ENCODE peak calls at places on chromosomes 4 and X, in ten cellular contexts. One of them, this sample, is unnamed.
A peak's percentile ranks its signal among the peaks of the same experiment; 100 is the strongest.

GRCh38 chrX:39821011-39821708 is 276.6 kb downstream of the BCOR start:
- DNase-seq in hypothalamus: no peak
- DNase-seq in fibroblast of villous mesenchyme: peak; percentile 42
- DNase-seq in effector memory CD4-positive, alpha-beta T cell: no peak
- DNase-seq in NCI-H1694 treated with DMSO at 0.1 percent for 48 hours: peak; percentile 37
- DNase-seq in frontal cortex: peak; percentile 67
- DNase-seq in activated CD8-positive, alpha-beta memory T cell treated with anti-CD3 and anti-CD28 coated beads, Interleukin-2, amount 50 U/mL, for 4 hours: peak; percentile 53
- DNase-seq in fibroblast of pulmonary artery: no peak
- DNase-seq in NCI-H774: no peak
- DNase-seq in naive thymus-derived CD4-positive, alpha-beta T cell: no peak
- DNase-seq in this sample: no peak

GRCh38 chr4:81606796-81607550 is 135.3 kb upstream of the RASGEF1B start:
- DNase-seq in hypothalamus: no peak
- DNase-seq in fibroblast of villous mesenchyme: no peak
- DNase-seq in effector memory CD4-positive, alpha-beta T cell: no peak
- DNase-seq in NCI-H1694 treated with DMSO at 0.1 percent for 48 hours: no peak
- DNase-seq in frontal cortex: no peak
- DNase-seq in activated CD8-positive, alpha-beta memory T cell treated with anti-CD3 and anti-CD28 coated beads, Interleukin-2, amount 50 U/mL, for 4 hours: no peak
- DNase-seq in fibroblast of pulmonary artery: peak; percentile 27
- DNase-seq in NCI-H774: no peak
- DNase-seq in naive thymus-derived CD4-positive, alpha-beta T cell: peak; percentile 4
- DNase-seq in this sample: peak; percentile 26

GRCh38 chrX:40037367-40037766 is 60.4 kb downstream of the BCOR start:
- DNase-seq in hypothalamus: no peak
- DNase-seq in fibroblast of villous mesenchyme: no peak
- DNase-seq in effector memory CD4-positive, alpha-beta T cell: no peak
- DNase-seq in NCI-H1694 treated with DMSO at 0.1 percent for 48 hours: no peak
- DNase-seq in frontal cortex: no peak
- DNase-seq in activated CD8-positive, alpha-beta memory T cell treated with anti-CD3 and anti-CD28 coated beads, Interleukin-2, amount 50 U/mL, for 4 hours: no peak
- DNase-seq in fibroblast of pulmonary artery: no peak
- DNase-seq in NCI-H774: no peak
- DNase-seq in naive thymus-derived CD4-positive, alpha-beta T cell: no peak
- DNase-seq in this sample: no peak

GRCh38 chr4:147682755-147683154 is 1.2 kb downstream of the PRMT9 start:
- DNase-seq in hypothalamus: no peak
- DNase-seq in fibroblast of villous mesenchyme: peak; percentile 15
- DNase-seq in effector memory CD4-positive, alpha-beta T cell: no peak
- DNase-seq in NCI-H1694 treated with DMSO at 0.1 percent for 48 hours: no peak
- DNase-seq in frontal cortex: no peak
- DNase-seq in activated CD8-positive, alpha-beta memory T cell treated with anti-CD3 and anti-CD28 coated beads, Interleukin-2, amount 50 U/mL, for 4 hours: no peak
- DNase-seq in fibroblast of pulmonary artery: peak; percentile 16
- DNase-seq in NCI-H774: no peak
- DNase-seq in naive thymus-derived CD4-positive, alpha-beta T cell: no peak
- DNase-seq in this sample: no peak

GRCh38 chr4:145525291-145525740 is 43.7 kb downstream of the SMAD1 start:
- DNase-seq in hypothalamus: no peak
- DNase-seq in fibroblast of villous mesenchyme: no peak
- DNase-seq in effector memory CD4-positive, alpha-beta T cell: no peak
- DNase-seq in NCI-H1694 treated with DMSO at 0.1 percent for 48 hours: no peak
- DNase-seq in frontal cortex: no peak
- DNase-seq in activated CD8-positive, alpha-beta memory T cell treated with anti-CD3 and anti-CD28 coated beads, Interleukin-2, amount 50 U/mL, for 4 hours: no peak
- DNase-seq in fibroblast of pulmonary artery: no peak
- DNase-seq in NCI-H774: no peak
- DNase-seq in naive thymus-derived CD4-positive, alpha-beta T cell: no peak
- DNase-seq in this sample: no peak

GRCh38 chr4:8652181-8653078 is 59.9 kb downstream of the CPZ start:
- DNase-seq in hypothalamus: no peak
- DNase-seq in fibroblast of villous mesenchyme: no peak
- DNase-seq in effector memory CD4-positive, alpha-beta T cell: no peak
- DNase-seq in NCI-H1694 treated with DMSO at 0.1 percent for 48 hours: no peak
- DNase-seq in frontal cortex: no peak
- DNase-seq in activated CD8-positive, alpha-beta memory T cell treated with anti-CD3 and anti-CD28 coated beads, Interleukin-2, amount 50 U/mL, for 4 hours: no peak
- DNase-seq in fibroblast of pulmonary artery: no peak
- DNase-seq in NCI-H774: no peak
- DNase-seq in naive thymus-derived CD4-positive, alpha-beta T cell: no peak
- DNase-seq in this sample: no peak

GRCh38 chr4:69760455-69760854 is at the start of gene SULT1B1:
- DNase-seq in hypothalamus: no peak
- DNase-seq in fibroblast of villous mesenchyme: peak; percentile 4
- DNase-seq in effector memory CD4-positive, alpha-beta T cell: no peak
- DNase-seq in NCI-H1694 treated with DMSO at 0.1 percent for 48 hours: no peak
- DNase-seq in frontal cortex: no peak
- DNase-seq in activated CD8-positive, alpha-beta memory T cell treated with anti-CD3 and anti-CD28 coated beads, Interleukin-2, amount 50 U/mL, for 4 hours: no peak
- DNase-seq in fibroblast of pulmonary artery: peak; percentile 81
- DNase-seq in NCI-H774: no peak
- DNase-seq in naive thymus-derived CD4-positive, alpha-beta T cell: peak; percentile 91
- DNase-seq in this sample: no peak

GRCh38 chrX:81957900-81958545 is 756.1 kb downstream of the SH3BGRL start:
- DNase-seq in hypothalamus: no peak
- DNase-seq in fibroblast of villous mesenchyme: no peak
- DNase-seq in effector memory CD4-positive, alpha-beta T cell: no peak
- DNase-seq in NCI-H1694 treated with DMSO at 0.1 percent for 48 hours: peak; percentile 18
- DNase-seq in frontal cortex: peak; percentile 5
- DNase-seq in activated CD8-positive, alpha-beta memory T cell treated with anti-CD3 and anti-CD28 coated beads, Interleukin-2, amount 50 U/mL, for 4 hours: no peak
- DNase-seq in fibroblast of pulmonary artery: no peak
- DNase-seq in NCI-H774: no peak
- DNase-seq in naive thymus-derived CD4-positive, alpha-beta T cell: peak; percentile 1
- DNase-seq in this sample: no peak

GRCh38 chrX:130111220-130111934 is 1.1 kb upstream of the ELF4 start:
- DNase-seq in hypothalamus: no peak
- DNase-seq in fibroblast of villous mesenchyme: no peak
- DNase-seq in effector memory CD4-positive, alpha-beta T cell: no peak
- DNase-seq in NCI-H1694 treated with DMSO at 0.1 percent for 48 hours: no peak
- DNase-seq in frontal cortex: no peak
- DNase-seq in activated CD8-positive, alpha-beta memory T cell treated with anti-CD3 and anti-CD28 coated beads, Interleukin-2, amount 50 U/mL, for 4 hours: no peak
- DNase-seq in fibroblast of pulmonary artery: no peak
- DNase-seq in NCI-H774: no peak
- DNase-seq in naive thymus-derived CD4-positive, alpha-beta T cell: no peak
- DNase-seq in this sample: no peak

GRCh38 chr4:56215901-56216300 is 171.4 kb downstream of the AASDH start:
- DNase-seq in hypothalamus: no peak
- DNase-seq in fibroblast of villous mesenchyme: peak; percentile 44
- DNase-seq in effector memory CD4-positive, alpha-beta T cell: no peak
- DNase-seq in NCI-H1694 treated with DMSO at 0.1 percent for 48 hours: no peak
- DNase-seq in frontal cortex: no peak
- DNase-seq in activated CD8-positive, alpha-beta memory T cell treated with anti-CD3 and anti-CD28 coated beads, Interleukin-2, amount 50 U/mL, for 4 hours: no peak
- DNase-seq in fibroblast of pulmonary artery: peak; percentile 85
- DNase-seq in NCI-H774: no peak
- DNase-seq in naive thymus-derived CD4-positive, alpha-beta T cell: no peak
- DNase-seq in this sample: peak; percentile 14

GRCh38 chrX:300334-300733 is 18.3 kb downstream of the GTPBP6 start:
- DNase-seq in hypothalamus: no peak
- DNase-seq in fibroblast of villous mesenchyme: no peak
- DNase-seq in effector memory CD4-positive, alpha-beta T cell: no peak
- DNase-seq in NCI-H1694 treated with DMSO at 0.1 percent for 48 hours: no peak
- DNase-seq in frontal cortex: no peak
- DNase-seq in activated CD8-positive, alpha-beta memory T cell treated with anti-CD3 and anti-CD28 coated beads, Interleukin-2, amount 50 U/mL, for 4 hours: no peak
- DNase-seq in fibroblast of pulmonary artery: no peak
- DNase-seq in NCI-H774: no peak
- DNase-seq in naive thymus-derived CD4-positive, alpha-beta T cell: no peak
- DNase-seq in this sample: no peak

GRCh38 chrX:143788265-143788664 is 67.7 kb upstream of the SPANXN2 start:
- DNase-seq in hypothalamus: no peak
- DNase-seq in fibroblast of villous mesenchyme: peak; percentile 13
- DNase-seq in effector memory CD4-positive, alpha-beta T cell: no peak
- DNase-seq in NCI-H1694 treated with DMSO at 0.1 percent for 48 hours: no peak
- DNase-seq in frontal cortex: no peak
- DNase-seq in activated CD8-positive, alpha-beta memory T cell treated with anti-CD3 and anti-CD28 coated beads, Interleukin-2, amount 50 U/mL, for 4 hours: no peak
- DNase-seq in fibroblast of pulmonary artery: peak; percentile 64
- DNase-seq in NCI-H774: no peak
- DNase-seq in naive thymus-derived CD4-positive, alpha-beta T cell: no peak
- DNase-seq in this sample: no peak

GRCh38 chr4:168587326-168588125 is 90.7 kb downstream of the PALLD start:
- DNase-seq in hypothalamus: no peak
- DNase-seq in fibroblast of villous mesenchyme: peak; percentile 58
- DNase-seq in effector memory CD4-positive, alpha-beta T cell: no peak
- DNase-seq in NCI-H1694 treated with DMSO at 0.1 percent for 48 hours: no peak
- DNase-seq in frontal cortex: no peak
- DNase-seq in activated CD8-positive, alpha-beta memory T cell treated with anti-CD3 and anti-CD28 coated beads, Interleukin-2, amount 50 U/mL, for 4 hours: no peak
- DNase-seq in fibroblast of pulmonary artery: peak; percentile 83
- DNase-seq in NCI-H774: no peak
- DNase-seq in naive thymus-derived CD4-positive, alpha-beta T cell: no peak
- DNase-seq in this sample: no peak

GRCh38 chr4:139988863-139989765 is 164.9 kb downstream of the MAML3 start:
- DNase-seq in hypothalamus: no peak
- DNase-seq in fibroblast of villous mesenchyme: peak; percentile 84
- DNase-seq in effector memory CD4-positive, alpha-beta T cell: no peak
- DNase-seq in NCI-H1694 treated with DMSO at 0.1 percent for 48 hours: no peak
- DNase-seq in frontal cortex: peak; percentile 25
- DNase-seq in activated CD8-positive, alpha-beta memory T cell treated with anti-CD3 and anti-CD28 coated beads, Interleukin-2, amount 50 U/mL, for 4 hours: peak; percentile 61
- DNase-seq in fibroblast of pulmonary artery: peak; percentile 92
- DNase-seq in NCI-H774: no peak
- DNase-seq in naive thymus-derived CD4-positive, alpha-beta T cell: no peak
- DNase-seq in this sample: no peak

GRCh38 chr4:33998204-33998603 is 2246.1 kb downstream of the ARAP2 start:
- DNase-seq in hypothalamus: no peak
- DNase-seq in fibroblast of villous mesenchyme: no peak
- DNase-seq in effector memory CD4-positive, alpha-beta T cell: no peak
- DNase-seq in NCI-H1694 treated with DMSO at 0.1 percent for 48 hours: peak; percentile 10
- DNase-seq in frontal cortex: no peak
- DNase-seq in activated CD8-positive, alpha-beta memory T cell treated with anti-CD3 and anti-CD28 coated beads, Interleukin-2, amount 50 U/mL, for 4 hours: no peak
- DNase-seq in fibroblast of pulmonary artery: no peak
- DNase-seq in NCI-H774: no peak
- DNase-seq in naive thymus-derived CD4-positive, alpha-beta T cell: no peak
- DNase-seq in this sample: no peak

GRCh38 chrX:39645059-39645895 is 452.5 kb downstream of the BCOR start:
- DNase-seq in hypothalamus: no peak
- DNase-seq in fibroblast of villous mesenchyme: peak; percentile 83
- DNase-seq in effector memory CD4-positive, alpha-beta T cell: no peak
- DNase-seq in NCI-H1694 treated with DMSO at 0.1 percent for 48 hours: no peak
- DNase-seq in frontal cortex: no peak
- DNase-seq in activated CD8-positive, alpha-beta memory T cell treated with anti-CD3 and anti-CD28 coated beads, Interleukin-2, amount 50 U/mL, for 4 hours: no peak
- DNase-seq in fibroblast of pulmonary artery: peak; percentile 85
- DNase-seq in NCI-H774: no peak
- DNase-seq in naive thymus-derived CD4-positive, alpha-beta T cell: no peak
- DNase-seq in this sample: no peak

GRCh38 chrX:151596282-151596681 is 32.8 kb downstream of the PASD1 start:
- DNase-seq in hypothalamus: no peak
- DNase-seq in fibroblast of villous mesenchyme: no peak
- DNase-seq in effector memory CD4-positive, alpha-beta T cell: no peak
- DNase-seq in NCI-H1694 treated with DMSO at 0.1 percent for 48 hours: no peak
- DNase-seq in frontal cortex: no peak
- DNase-seq in activated CD8-positive, alpha-beta memory T cell treated with anti-CD3 and anti-CD28 coated beads, Interleukin-2, amount 50 U/mL, for 4 hours: no peak
- DNase-seq in fibroblast of pulmonary artery: no peak
- DNase-seq in NCI-H774: no peak
- DNase-seq in naive thymus-derived CD4-positive, alpha-beta T cell: no peak
- DNase-seq in this sample: no peak

GRCh38 chr4:151753056-151753455 is 7.8 kb downstream of the GATB start:
- DNase-seq in hypothalamus: no peak
- DNase-seq in fibroblast of villous mesenchyme: no peak
- DNase-seq in effector memory CD4-positive, alpha-beta T cell: no peak
- DNase-seq in NCI-H1694 treated with DMSO at 0.1 percent for 48 hours: no peak
- DNase-seq in frontal cortex: no peak
- DNase-seq in activated CD8-positive, alpha-beta memory T cell treated with anti-CD3 and anti-CD28 coated beads, Interleukin-2, amount 50 U/mL, for 4 hours: no peak
- DNase-seq in fibroblast of pulmonary artery: peak; percentile 33
- DNase-seq in NCI-H774: no peak
- DNase-seq in naive thymus-derived CD4-positive, alpha-beta T cell: no peak
- DNase-seq in this sample: no peak

GRCh38 chrX:19677121-19677520 is 161.8 kb upstream of the MAP3K15 start:
- DNase-seq in hypothalamus: no peak
- DNase-seq in fibroblast of villous mesenchyme: no peak
- DNase-seq in effector memory CD4-positive, alpha-beta T cell: no peak
- DNase-seq in NCI-H1694 treated with DMSO at 0.1 percent for 48 hours: no peak
- DNase-seq in frontal cortex: no peak
- DNase-seq in activated CD8-positive, alpha-beta memory T cell treated with anti-CD3 and anti-CD28 coated beads, Interleukin-2, amount 50 U/mL, for 4 hours: no peak
- DNase-seq in fibroblast of pulmonary artery: no peak
- DNase-seq in NCI-H774: no peak
- DNase-seq in naive thymus-derived CD4-positive, alpha-beta T cell: no peak
- DNase-seq in this sample: no peak

GRCh38 chr4:164977243-164978164 is at the start of gene TRIM61:
- DNase-seq in hypothalamus: peak; percentile 40
- DNase-seq in fibroblast of villous mesenchyme: peak; percentile 42
- DNase-seq in effector memory CD4-positive, alpha-beta T cell: no peak
- DNase-seq in NCI-H1694 treated with DMSO at 0.1 percent for 48 hours: no peak
- DNase-seq in frontal cortex: no peak
- DNase-seq in activated CD8-positive, alpha-beta memory T cell treated with anti-CD3 and anti-CD28 coated beads, Interleukin-2, amount 50 U/mL, for 4 hours: peak; percentile 61
- DNase-seq in fibroblast of pulmonary artery: peak; percentile 55
- DNase-seq in NCI-H774: no peak
- DNase-seq in naive thymus-derived CD4-positive, alpha-beta T cell: peak; percentile 9
- DNase-seq in this sample: no peak

GRCh38 chr4:150591284-150591874 is 9.4 kb downstream of the MAB21L2 start:
- DNase-seq in hypothalamus: no peak
- DNase-seq in fibroblast of villous mesenchyme: no peak
- DNase-seq in effector memory CD4-positive, alpha-beta T cell: no peak
- DNase-seq in NCI-H1694 treated with DMSO at 0.1 percent for 48 hours: peak; percentile 30
- DNase-seq in frontal cortex: no peak
- DNase-seq in activated CD8-positive, alpha-beta memory T cell treated with anti-CD3 and anti-CD28 coated beads, Interleukin-2, amount 50 U/mL, for 4 hours: no peak
- DNase-seq in fibroblast of pulmonary artery: no peak
- DNase-seq in NCI-H774: no peak
- DNase-seq in naive thymus-derived CD4-positive, alpha-beta T cell: no peak
- DNase-seq in this sample: no peak

GRCh38 chr4:61520688-61521160 is 320.6 kb downstream of the ADGRL3 start:
- DNase-seq in hypothalamus: no peak
- DNase-seq in fibroblast of villous mesenchyme: no peak
- DNase-seq in effector memory CD4-positive, alpha-beta T cell: no peak
- DNase-seq in NCI-H1694 treated with DMSO at 0.1 percent for 48 hours: no peak
- DNase-seq in frontal cortex: no peak
- DNase-seq in activated CD8-positive, alpha-beta memory T cell treated with anti-CD3 and anti-CD28 coated beads, Interleukin-2, amount 50 U/mL, for 4 hours: no peak
- DNase-seq in fibroblast of pulmonary artery: peak; percentile 56
- DNase-seq in NCI-H774: no peak
- DNase-seq in naive thymus-derived CD4-positive, alpha-beta T cell: no peak
- DNase-seq in this sample: no peak

GRCh38 chr4:174209296-174209695 is 74.2 kb downstream of the FBXO8 start:
- DNase-seq in hypothalamus: no peak
- DNase-seq in fibroblast of villous mesenchyme: peak; percentile 48
- DNase-seq in effector memory CD4-positive, alpha-beta T cell: no peak
- DNase-seq in NCI-H1694 treated with DMSO at 0.1 percent for 48 hours: no peak
- DNase-seq in frontal cortex: no peak
- DNase-seq in activated CD8-positive, alpha-beta memory T cell treated with anti-CD3 and anti-CD28 coated beads, Interleukin-2, amount 50 U/mL, for 4 hours: no peak
- DNase-seq in fibroblast of pulmonary artery: peak; percentile 24
- DNase-seq in NCI-H774: no peak
- DNase-seq in naive thymus-derived CD4-positive, alpha-beta T cell: no peak
- DNase-seq in this sample: no peak

GRCh38 chrX:134712272-134712671 is 54.0 kb upstream of the PLAC1 start:
- DNase-seq in hypothalamus: no peak
- DNase-seq in fibroblast of villous mesenchyme: no peak
- DNase-seq in effector memory CD4-positive, alpha-beta T cell: no peak
- DNase-seq in NCI-H1694 treated with DMSO at 0.1 percent for 48 hours: no peak
- DNase-seq in frontal cortex: no peak
- DNase-seq in activated CD8-positive, alpha-beta memory T cell treated with anti-CD3 and anti-CD28 coated beads, Interleukin-2, amount 50 U/mL, for 4 hours: no peak
- DNase-seq in fibroblast of pulmonary artery: no peak
- DNase-seq in NCI-H774: no peak
- DNase-seq in naive thymus-derived CD4-positive, alpha-beta T cell: no peak
- DNase-seq in this sample: no peak

GRCh38 chr4:132101526-132101925 is 1047.6 kb upstream of the PCDH10 start:
- DNase-seq in hypothalamus: no peak
- DNase-seq in fibroblast of villous mesenchyme: no peak
- DNase-seq in effector memory CD4-positive, alpha-beta T cell: no peak
- DNase-seq in NCI-H1694 treated with DMSO at 0.1 percent for 48 hours: no peak
- DNase-seq in frontal cortex: no peak
- DNase-seq in activated CD8-positive, alpha-beta memory T cell treated with anti-CD3 and anti-CD28 coated beads, Interleukin-2, amount 50 U/mL, for 4 hours: no peak
- DNase-seq in fibroblast of pulmonary artery: peak; percentile 25
- DNase-seq in NCI-H774: no peak
- DNase-seq in naive thymus-derived CD4-positive, alpha-beta T cell: no peak
- DNase-seq in this sample: no peak

GRCh38 chr4:41448935-41449334 is 89.0 kb upstream of the LIMCH1 start:
- DNase-seq in hypothalamus: no peak
- DNase-seq in fibroblast of villous mesenchyme: peak; percentile 51
- DNase-seq in effector memory CD4-positive, alpha-beta T cell: no peak
- DNase-seq in NCI-H1694 treated with DMSO at 0.1 percent for 48 hours: no peak
- DNase-seq in frontal cortex: no peak
- DNase-seq in activated CD8-positive, alpha-beta memory T cell treated with anti-CD3 and anti-CD28 coated beads, Interleukin-2, amount 50 U/mL, for 4 hours: no peak
- DNase-seq in fibroblast of pulmonary artery: no peak
- DNase-seq in NCI-H774: no peak
- DNase-seq in naive thymus-derived CD4-positive, alpha-beta T cell: no peak
- DNase-seq in this sample: no peak

GRCh38 chrX:30821116-30821515 is 67.9 kb downstream of the TAB3 start:
- DNase-seq in hypothalamus: no peak
- DNase-seq in fibroblast of villous mesenchyme: no peak
- DNase-seq in effector memory CD4-positive, alpha-beta T cell: no peak
- DNase-seq in NCI-H1694 treated with DMSO at 0.1 percent for 48 hours: no peak
- DNase-seq in frontal cortex: no peak
- DNase-seq in activated CD8-positive, alpha-beta memory T cell treated with anti-CD3 and anti-CD28 coated beads, Interleukin-2, amount 50 U/mL, for 4 hours: no peak
- DNase-seq in fibroblast of pulmonary artery: no peak
- DNase-seq in NCI-H774: no peak
- DNase-seq in naive thymus-derived CD4-positive, alpha-beta T cell: no peak
- DNase-seq in this sample: no peak

GRCh38 chr4:95358320-95358889 is 190.4 kb downstream of the UNC5C start:
- DNase-seq in hypothalamus: no peak
- DNase-seq in fibroblast of villous mesenchyme: no peak
- DNase-seq in effector memory CD4-positive, alpha-beta T cell: no peak
- DNase-seq in NCI-H1694 treated with DMSO at 0.1 percent for 48 hours: no peak
- DNase-seq in frontal cortex: no peak
- DNase-seq in activated CD8-positive, alpha-beta memory T cell treated with anti-CD3 and anti-CD28 coated beads, Interleukin-2, amount 50 U/mL, for 4 hours: no peak
- DNase-seq in fibroblast of pulmonary artery: no peak
- DNase-seq in NCI-H774: no peak
- DNase-seq in naive thymus-derived CD4-positive, alpha-beta T cell: no peak
- DNase-seq in this sample: no peak

This sample was measured in KG1.